ENCODE peak calls at places on chromosomes 7 and 10, in five cellular contexts. One of them, this sample, is unnamed.

GRCh38 chr10:822661-823367 is 108.7 kb downstream of the LARP4B start:
- DNase-seq in A549: no peak
- DNase-seq in GM12878: peak
- DNase-seq in endothelial cell of umbilical vein: no peak
- DNase-seq in K562: no peak
- DNase-seq in this sample: peak

GRCh38 chr7:11256501-11256900 is 282.8 kb downstream of the PHF14 start:
- DNase-seq in A549: no peak
- DNase-seq in GM12878: no peak
- DNase-seq in endothelial cell of umbilical vein: no peak
- DNase-seq in K562: no peak
- DNase-seq in this sample: no peak

GRCh38 chr7:104758504-104758903 is 255.5 kb upstream of the KMT2E start:
- DNase-seq in A549: no peak
- DNase-seq in GM12878: no peak
- DNase-seq in endothelial cell of umbilical vein: no peak
- DNase-seq in K562: no peak
- DNase-seq in this sample: no peak

GRCh38 chr7:83913174-83913573 is 264.2 kb upstream of the SEMA3E start:
- DNase-seq in A549: no peak
- DNase-seq in GM12878: no peak
- DNase-seq in endothelial cell of umbilical vein: no peak
- DNase-seq in K562: no peak
- DNase-seq in this sample: no peak

GRCh38 chr7:140506788-140507464 is 27.6 kb upstream of the MKRN1 start:
- DNase-seq in A549: no peak
- DNase-seq in GM12878: no peak
- DNase-seq in endothelial cell of umbilical vein: no peak
- DNase-seq in K562: peak
- DNase-seq in this sample: no peak

GRCh38 chr10:23439920-23440875 is 1.3 kb downstream of the OTUD1 start:
- DNase-seq in A549: peak
- DNase-seq in GM12878: no peak
- DNase-seq in endothelial cell of umbilical vein: peak
- DNase-seq in K562: peak
- DNase-seq in this sample: peak

GRCh38 chr7:150851497-150852370 is 583 bp upstream of the AOC1 start:
- DNase-seq in A549: no peak
- DNase-seq in GM12878: no peak
- DNase-seq in endothelial cell of umbilical vein: no peak
- DNase-seq in K562: no peak
- DNase-seq in this sample: peak

GRCh38 chr10:86258488-86258887 is 108.1 kb downstream of the GRID1 start:
- DNase-seq in A549: no peak
- DNase-seq in GM12878: no peak
- DNase-seq in endothelial cell of umbilical vein: no peak
- DNase-seq in K562: no peak
- DNase-seq in this sample: no peak

GRCh38 chr10:115706482-115707076 is 566.4 kb downstream of the GFRA1 start:
- DNase-seq in A549: no peak
- DNase-seq in GM12878: no peak
- DNase-seq in endothelial cell of umbilical vein: peak
- DNase-seq in K562: peak
- DNase-seq in this sample: peak

GRCh38 chr7:72213769-72214168 is 198.4 kb downstream of the CALN1 start:
- DNase-seq in A549: no peak
- DNase-seq in GM12878: no peak
- DNase-seq in endothelial cell of umbilical vein: no peak
- DNase-seq in K562: no peak
- DNase-seq in this sample: no peak

GRCh38 chr10:22301193-22301592 is 15.0 kb upstream of the COMMD3 start:
- DNase-seq in A549: no peak
- DNase-seq in GM12878: no peak
- DNase-seq in endothelial cell of umbilical vein: no peak
- DNase-seq in K562: peak
- DNase-seq in this sample: no peak

GRCh38 chr7:12757443-12757842 is 70.0 kb downstream of the ARL4A start:
- DNase-seq in A549: no peak
- DNase-seq in GM12878: no peak
- DNase-seq in endothelial cell of umbilical vein: no peak
- DNase-seq in K562: no peak
- DNase-seq in this sample: no peak

GRCh38 chr7:157004050-157004838 is 6.2 kb downstream of the MNX1 start:
- DNase-seq in A549: no peak
- DNase-seq in GM12878: no peak
- DNase-seq in endothelial cell of umbilical vein: peak
- DNase-seq in K562: no peak
- DNase-seq in this sample: no peak

GRCh38 chr10:7202804-7203203 is 208.0 kb downstream of the SFMBT2 start:
- DNase-seq in A549: no peak
- DNase-seq in GM12878: no peak
- DNase-seq in endothelial cell of umbilical vein: no peak
- DNase-seq in K562: no peak
- DNase-seq in this sample: no peak

GRCh38 chr10:77904110-77904860 is 22.3 kb downstream of the DLG5 start:
- DNase-seq in A549: no peak
- DNase-seq in GM12878: no peak
- DNase-seq in endothelial cell of umbilical vein: no peak
- DNase-seq in K562: peak
- DNase-seq in this sample: no peak

GRCh38 chr10:77907900-77908717 is 18.4 kb downstream of the DLG5 start:
- DNase-seq in A549: no peak
- DNase-seq in GM12878: no peak
- DNase-seq in endothelial cell of umbilical vein: no peak
- DNase-seq in K562: peak
- DNase-seq in this sample: peak

GRCh38 chr10:77906863-77907861 is 19.4 kb downstream of the DLG5 start:
- DNase-seq in A549: no peak
- DNase-seq in GM12878: no peak
- DNase-seq in endothelial cell of umbilical vein: no peak
- DNase-seq in K562: peak
- DNase-seq in this sample: no peak

GRCh38 chr10:77902159-77902558 is 24.4 kb downstream of the DLG5 start:
- DNase-seq in A549: no peak
- DNase-seq in GM12878: no peak
- DNase-seq in endothelial cell of umbilical vein: no peak
- DNase-seq in K562: no peak
- DNase-seq in this sample: no peak

DNA sequence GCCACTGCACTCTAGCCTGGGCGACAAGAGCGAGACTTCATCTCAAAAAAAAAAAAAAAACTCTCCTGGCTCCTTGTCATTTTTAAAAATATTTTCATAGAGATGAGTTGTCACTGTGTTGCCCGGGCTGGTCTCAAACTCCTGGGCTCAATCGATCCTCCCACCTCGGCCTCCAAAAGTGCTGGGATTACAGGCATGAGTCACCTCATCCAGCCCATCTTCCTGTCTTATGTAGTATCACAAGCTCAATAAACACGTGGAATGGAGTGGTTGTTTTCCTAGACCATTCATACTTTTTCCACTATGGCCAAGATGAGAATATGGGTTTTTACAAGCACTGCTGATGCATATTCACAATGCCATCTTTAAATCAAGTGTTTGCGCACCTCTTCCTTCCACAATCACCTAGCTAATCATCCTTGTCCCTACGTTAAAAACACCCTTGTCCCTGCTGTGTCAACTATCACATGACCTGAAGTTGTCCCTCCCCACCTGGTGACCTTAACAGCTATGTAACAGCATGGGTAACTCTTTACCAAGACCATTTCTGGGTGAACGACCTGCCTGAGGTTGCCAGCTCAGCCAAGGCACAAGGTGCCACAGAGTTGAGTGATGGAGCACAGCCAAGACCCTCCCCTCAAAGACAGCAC is 21.3 kb downstream of the DLG5 start:
- DNase-seq in A549: no peak
- DNase-seq in GM12878: no peak
- DNase-seq in endothelial cell of umbilical vein: no peak
- DNase-seq in K562: no peak
- DNase-seq in this sample: no peak
- TF ChIP-seq MYC in A549: no peak
- TF ChIP-seq MYC in GM12878: no peak
- TF ChIP-seq MYC in endothelial cell of umbilical vein: no peak
- TF ChIP-seq MYC in K562: no peak
- TF ChIP-seq MYC in this sample: no peak

GRCh38 chr7:127824682-127825081 is 172.7 kb downstream of the SND1 start:
- DNase-seq in A549: no peak
- DNase-seq in GM12878: no peak
- DNase-seq in endothelial cell of umbilical vein: no peak
- DNase-seq in K562: no peak
- DNase-seq in this sample: no peak
- TF ChIP-seq MYC in A549: no peak
- TF ChIP-seq MYC in GM12878: no peak
- TF ChIP-seq MYC in endothelial cell of umbilical vein: no peak
- TF ChIP-seq MYC in K562: no peak
- TF ChIP-seq MYC in this sample: no peak

GRCh38 chr7:87147500-87147899 is 4.8 kb upstream of the DMTF1 start:
- DNase-seq in A549: no peak
- DNase-seq in GM12878: no peak
- DNase-seq in endothelial cell of umbilical vein: no peak
- DNase-seq in K562: no peak
- DNase-seq in this sample: peak
- TF ChIP-seq MYC in A549: no peak
- TF ChIP-seq MYC in GM12878: no peak
- TF ChIP-seq MYC in endothelial cell of umbilical vein: no peak
- TF ChIP-seq MYC in K562: no peak
- TF ChIP-seq MYC in this sample: no peak

GRCh38 chr7:132078891-132079735 is 497.2 kb downstream of the PLXNA4 start:
- DNase-seq in A549: no peak
- DNase-seq in GM12878: no peak
- DNase-seq in endothelial cell of umbilical vein: no peak
- DNase-seq in K562: no peak
- DNase-seq in this sample: no peak

GRCh38 chr7:132075573-132075972 is 500.7 kb downstream of the PLXNA4 start:
- DNase-seq in A549: no peak
- DNase-seq in GM12878: no peak
- DNase-seq in endothelial cell of umbilical vein: no peak
- DNase-seq in K562: no peak
- DNase-seq in this sample: no peak

GRCh38 chr7:132073920-132074589 is 502.2 kb downstream of the PLXNA4 start:
- DNase-seq in A549: no peak
- DNase-seq in GM12878: no peak
- DNase-seq in endothelial cell of umbilical vein: no peak
- DNase-seq in K562: no peak
- DNase-seq in this sample: no peak

GRCh38 chr7:132077986-132078385 is 498.3 kb downstream of the PLXNA4 start:
- DNase-seq in A549: no peak
- DNase-seq in GM12878: no peak
- DNase-seq in endothelial cell of umbilical vein: no peak
- DNase-seq in K562: no peak
- DNase-seq in this sample: no peak

GRCh38 chr7:132076301-132077049 is 499.8 kb downstream of the PLXNA4 start:
- DNase-seq in A549: no peak
- DNase-seq in GM12878: no peak
- DNase-seq in endothelial cell of umbilical vein: no peak
- DNase-seq in K562: no peak
- DNase-seq in this sample: no peak
- TF ChIP-seq MYC in A549: no peak
- TF ChIP-seq MYC in GM12878: no peak
- TF ChIP-seq MYC in endothelial cell of umbilical vein: no peak
- TF ChIP-seq MYC in K562: no peak
- TF ChIP-seq MYC in this sample: no peak